ENCODE peak calls at places on chromosomes 4 and X, in four cellular contexts. One of them, this sample, is unnamed.

GRCh38 chrX:53239474-53239873 is 14.5 kb upstream of the KDM5C start:
- DNase-seq in lower lobe of right lung: no peak
- DNase-seq in psoas muscle: no peak
- DNase-seq in NT2/D1: peak; percentile 30
- DNase-seq in this sample: no peak

GRCh38 chr4:144948009-144948408 is 150.0 kb downstream of the ANAPC10 start:
- DNase-seq in lower lobe of right lung: no peak
- DNase-seq in psoas muscle: no peak
- DNase-seq in NT2/D1: no peak
- DNase-seq in this sample: no peak

GRCh38 chr4:74621616-74622015 is 172.7 kb downstream of the BTC start:
- DNase-seq in lower lobe of right lung: no peak
- DNase-seq in psoas muscle: no peak
- DNase-seq in NT2/D1: no peak
- DNase-seq in this sample: no peak

GRCh38 chr4:110106946-110107325 is 91.5 kb downstream of the ELOVL6 start:
- DNase-seq in lower lobe of right lung: no peak
- DNase-seq in psoas muscle: no peak
- DNase-seq in NT2/D1: no peak
- DNase-seq in this sample: no peak

GRCh38 chr4:72397314-72397713 is 171.7 kb downstream of the ADAMTS3 start:
- DNase-seq in lower lobe of right lung: peak; percentile 60
- DNase-seq in psoas muscle: no peak
- DNase-seq in NT2/D1: no peak
- DNase-seq in this sample: no peak

GRCh38 chr4:133151681-133152329 is 2.7 kb downstream of the PCDH10 start:
- DNase-seq in lower lobe of right lung: no peak
- DNase-seq in psoas muscle: peak; percentile 36
- DNase-seq in NT2/D1: no peak
- DNase-seq in this sample: no peak

GRCh38 chr4:174217273-174218126 is 66.0 kb downstream of the FBXO8 start:
- DNase-seq in lower lobe of right lung: no peak
- DNase-seq in psoas muscle: peak; percentile 42
- DNase-seq in NT2/D1: no peak
- DNase-seq in this sample: no peak

GRCh38 chr4:10643600-10644425 is 40.8 kb downstream of the CLNK start:
- DNase-seq in lower lobe of right lung: no peak
- DNase-seq in psoas muscle: no peak
- DNase-seq in NT2/D1: no peak
- DNase-seq in this sample: no peak

GRCh38 chr4:10554694-10555093 is 97.5 kb upstream of the ZNF518B start:
- DNase-seq in lower lobe of right lung: no peak
- DNase-seq in psoas muscle: no peak
- DNase-seq in NT2/D1: peak; percentile 48
- DNase-seq in this sample: no peak

GRCh38 chr4:56424697-56425514 is 10.5 kb downstream of the PPAT start:
- DNase-seq in lower lobe of right lung: no peak
- DNase-seq in psoas muscle: no peak
- DNase-seq in NT2/D1: no peak
- DNase-seq in this sample: no peak

GRCh38 chr4:15075875-15076274 is 73.6 kb downstream of the CPEB2 start:
- DNase-seq in lower lobe of right lung: no peak
- DNase-seq in psoas muscle: no peak
- DNase-seq in NT2/D1: no peak
- DNase-seq in this sample: no peak

GRCh38 chrX:70410921-70411320 is 12.2 kb upstream of the GDPD2 start:
- DNase-seq in lower lobe of right lung: no peak
- DNase-seq in psoas muscle: no peak
- DNase-seq in NT2/D1: no peak
- DNase-seq in this sample: no peak

GRCh38 chrX:31679861-31680260 is 608.0 kb upstream of the FTHL17 start:
- DNase-seq in lower lobe of right lung: no peak
- DNase-seq in psoas muscle: no peak
- DNase-seq in NT2/D1: no peak
- DNase-seq in this sample: no peak

GRCh38 chrX:24405959-24406358 is 45.5 kb downstream of the SUPT20HL1 start:
- DNase-seq in lower lobe of right lung: no peak
- DNase-seq in psoas muscle: no peak
- DNase-seq in NT2/D1: no peak
- DNase-seq in this sample: no peak

GRCh38 chrX:63581906-63582305 is 203.1 kb downstream of the ARHGEF9 start:
- DNase-seq in lower lobe of right lung: no peak
- DNase-seq in psoas muscle: no peak
- DNase-seq in NT2/D1: no peak
- DNase-seq in this sample: no peak

GRCh38 chr4:43496602-43497001 is 604.1 kb downstream of the GRXCR1 start:
- DNase-seq in lower lobe of right lung: no peak
- DNase-seq in psoas muscle: no peak
- DNase-seq in NT2/D1: no peak
- DNase-seq in this sample: no peak

GRCh38 chrX:43328358-43328946 is 327.6 kb upstream of the MAOA start:
- DNase-seq in lower lobe of right lung: no peak
- DNase-seq in psoas muscle: no peak
- DNase-seq in NT2/D1: no peak
- DNase-seq in this sample: no peak

GRCh38 chr4:180960758-180961401 is 1282.3 kb upstream of the TENM3 start:
- DNase-seq in lower lobe of right lung: no peak
- DNase-seq in psoas muscle: no peak
- DNase-seq in NT2/D1: no peak
- DNase-seq in this sample: no peak

GRCh38 chrX:16469870-16470269 is 180.1 kb upstream of the S100G start:
- DNase-seq in lower lobe of right lung: no peak
- DNase-seq in psoas muscle: no peak
- DNase-seq in NT2/D1: no peak
- DNase-seq in this sample: no peak

GRCh38 chrX:9351112-9351511 is 113.7 kb upstream of the TBL1X start:
- DNase-seq in lower lobe of right lung: no peak
- DNase-seq in psoas muscle: no peak
- DNase-seq in NT2/D1: no peak
- DNase-seq in this sample: no peak

GRCh38 chr4:129110931-129111330 is 15.0 kb downstream of the C4orf33 start:
- DNase-seq in lower lobe of right lung: no peak
- DNase-seq in psoas muscle: no peak
- DNase-seq in NT2/D1: no peak
- DNase-seq in this sample: no peak

GRCh38 chr4:143609492-143609891 is 91.0 kb downstream of the FREM3 start:
- DNase-seq in lower lobe of right lung: no peak
- DNase-seq in psoas muscle: no peak
- DNase-seq in NT2/D1: no peak
- DNase-seq in this sample: no peak

GRCh38 chr4:10684631-10685030 is at the start of gene CLNK:
- DNase-seq in lower lobe of right lung: no peak
- DNase-seq in psoas muscle: no peak
- DNase-seq in NT2/D1: no peak
- DNase-seq in this sample: no peak

GRCh38 chr4:168394556-168394955 is 76.0 kb upstream of the DDX60 start:
- DNase-seq in lower lobe of right lung: no peak
- DNase-seq in psoas muscle: no peak
- DNase-seq in NT2/D1: no peak
- DNase-seq in this sample: no peak

GRCh38 chr4:5753766-5754528 is 42.9 kb downstream of the EVC start:
- DNase-seq in lower lobe of right lung: no peak
- DNase-seq in psoas muscle: no peak
- DNase-seq in NT2/D1: no peak
- DNase-seq in this sample: no peak

GRCh38 chrX:103063918-103064434 is at the start of gene BEX1:
- DNase-seq in lower lobe of right lung: peak; percentile 46
- DNase-seq in psoas muscle: peak; percentile 51
- DNase-seq in NT2/D1: peak; percentile 52
- DNase-seq in this sample: no peak

GRCh38 chr4:176762661-176763308 is 29.9 kb downstream of the VEGFC start:
- DNase-seq in lower lobe of right lung: no peak
- DNase-seq in psoas muscle: no peak
- DNase-seq in NT2/D1: no peak
- DNase-seq in this sample: no peak

GRCh38 chr4:147312376-147313046 is 168.4 kb upstream of the EDNRA start:
- DNase-seq in lower lobe of right lung: no peak
- DNase-seq in psoas muscle: no peak
- DNase-seq in NT2/D1: no peak
- DNase-seq in this sample: no peak

GRCh38 chrX:71181910-71182799 is 37.5 kb downstream of the NLGN3 start:
- DNase-seq in lower lobe of right lung: peak; percentile 85
- DNase-seq in psoas muscle: peak; percentile 90
- DNase-seq in NT2/D1: peak; percentile 95
- DNase-seq in this sample: peak; percentile 49

GRCh38 chr4:61079976-61080375 is 120.2 kb upstream of the ADGRL3 start:
- DNase-seq in lower lobe of right lung: no peak
- DNase-seq in psoas muscle: no peak
- DNase-seq in NT2/D1: no peak
- DNase-seq in this sample: no peak

GRCh38 chrX:23765868-23766267 is 17.1 kb upstream of the SAT1 start:
- DNase-seq in lower lobe of right lung: no peak
- DNase-seq in psoas muscle: no peak
- DNase-seq in NT2/D1: no peak
- DNase-seq in this sample: no peak

GRCh38 chrX:104750146-104750699 is 184.2 kb downstream of the IL1RAPL2 start:
- DNase-seq in lower lobe of right lung: no peak
- DNase-seq in psoas muscle: no peak
- DNase-seq in NT2/D1: no peak
- DNase-seq in this sample: no peak

GRCh38 chr4:153153339-153153851 is 50.8 kb upstream of the TRIM2 start:
- DNase-seq in lower lobe of right lung: peak; percentile 63
- DNase-seq in psoas muscle: peak; percentile 62
- DNase-seq in NT2/D1: no peak
- DNase-seq in this sample: no peak

GRCh38 chr4:39062094-39062493 is at the start of gene KLHL5:
- DNase-seq in lower lobe of right lung: no peak
- DNase-seq in psoas muscle: no peak
- DNase-seq in NT2/D1: peak; percentile 48
- DNase-seq in this sample: no peak

GRCh38 chr4:123786955-123787354 is 390.4 kb downstream of the SPRY1 start:
- DNase-seq in lower lobe of right lung: peak; percentile 49
- DNase-seq in psoas muscle: peak; percentile 53
- DNase-seq in NT2/D1: no peak
- DNase-seq in this sample: no peak

GRCh38 chrX:115948018-115948923 is 222.3 kb upstream of the AGTR2 start:
- DNase-seq in lower lobe of right lung: no peak
- DNase-seq in psoas muscle: no peak
- DNase-seq in NT2/D1: no peak
- DNase-seq in this sample: no peak
- H3K36me3 ChIP-seq in lower lobe of right lung: no peaks in the 10 kb centered on the region
- H3K36me3 ChIP-seq in psoas muscle: no peaks in the 10 kb centered on the region
- H3K36me3 ChIP-seq in NT2/D1: peaks cover 58% of the 10 kb centered on the region
- H3K36me3 ChIP-seq in this sample: no peaks in the 10 kb centered on the region

GRCh38 chr4:68367835-68368234 is 17.9 kb upstream of the YTHDC1 start:
- DNase-seq in lower lobe of right lung: no peak
- DNase-seq in psoas muscle: no peak
- DNase-seq in NT2/D1: no peak
- DNase-seq in this sample: no peak
- H3K9me3 ChIP-seq in lower lobe of right lung: no peaks in the 10 kb centered on the region
- H3K9me3 ChIP-seq in psoas muscle: no peaks in the 10 kb centered on the region
- H3K9me3 ChIP-seq in NT2/D1: peaks cover 20% of the 10 kb centered on the region
- H3K9me3 ChIP-seq in this sample: no peaks in the 10 kb centered on the region

DNA sequence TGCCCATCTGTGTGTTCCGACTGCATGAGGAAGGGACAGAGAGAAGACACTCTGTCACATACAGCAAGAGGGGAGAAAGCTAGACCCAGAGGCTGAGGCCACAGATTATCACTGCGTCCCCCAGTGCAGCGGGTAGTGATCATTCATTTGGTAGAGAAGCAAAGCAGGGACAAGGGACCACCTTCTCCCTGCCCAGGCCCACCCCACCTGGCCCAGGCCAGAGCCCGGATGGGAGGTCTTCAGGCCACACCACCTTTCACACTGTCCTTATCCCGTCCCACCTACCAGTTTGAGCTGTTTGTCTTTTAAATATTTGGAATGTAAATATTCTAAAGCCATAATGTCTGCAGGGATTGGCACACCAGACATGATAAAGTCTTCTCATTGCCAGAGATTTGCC is 10.6 kb downstream of the TNIP2 start:
- DNase-seq in lower lobe of right lung: peak; percentile 3
- DNase-seq in psoas muscle: no peak
- DNase-seq in NT2/D1: no peak
- DNase-seq in this sample: no peak
- H3K36me3 ChIP-seq in lower lobe of right lung: peaks cover 73% of the 10 kb centered on the region
- H3K36me3 ChIP-seq in psoas muscle: peaks cover 64% of the 10 kb centered on the region
- H3K36me3 ChIP-seq in NT2/D1: peaks cover 77% of the 10 kb centered on the region
- H3K36me3 ChIP-seq in this sample: peaks cover 45% of the 10 kb centered on the region

GRCh38 chrX:1045680-1046314 is 166.7 kb downstream of the CRLF2 start:
- DNase-seq in lower lobe of right lung: no peak
- DNase-seq in psoas muscle: no peak
- DNase-seq in NT2/D1: no peak
- DNase-seq in this sample: no peak
- H3K9me3 ChIP-seq in lower lobe of right lung: peaks cover 14% of the 10 kb centered on the region
- H3K9me3 ChIP-seq in psoas muscle: peaks cover 15% of the 10 kb centered on the region
- H3K9me3 ChIP-seq in NT2/D1: peaks cover 5% of the 10 kb centered on the region
- H3K9me3 ChIP-seq in this sample: peaks cover 17% of the 10 kb centered on the region

DNA sequence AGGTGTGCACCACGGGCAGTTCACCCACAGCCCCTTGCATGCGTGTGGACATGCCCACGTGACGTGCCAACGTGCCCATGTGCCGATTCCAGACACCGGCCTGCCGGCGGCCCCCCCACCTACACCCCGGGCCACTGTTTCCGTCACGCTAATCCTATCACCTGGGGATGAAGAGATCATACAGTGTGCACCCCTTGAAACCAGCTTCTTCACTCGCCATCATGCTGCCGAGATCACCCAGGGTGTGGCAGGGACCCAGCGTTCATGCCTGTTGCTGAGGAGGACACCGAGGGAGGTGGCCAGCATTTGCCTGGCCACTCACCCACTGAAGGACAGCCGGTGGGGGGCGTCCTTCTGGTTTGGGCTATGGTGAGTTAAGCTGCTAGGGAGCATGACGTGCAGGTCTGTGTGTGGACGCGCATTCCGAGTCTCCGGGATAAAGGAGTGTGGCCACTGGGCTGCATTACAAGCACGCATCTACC is 14.1 kb downstream of the CTBP1 start:
- DNase-seq in lower lobe of right lung: no peak
- DNase-seq in psoas muscle: peak; percentile 39
- DNase-seq in NT2/D1: no peak
- DNase-seq in this sample: no peak
- H3K36me3 ChIP-seq in lower lobe of right lung: peaks cover 87% of the 10 kb centered on the region
- H3K36me3 ChIP-seq in psoas muscle: peaks cover 64% of the 10 kb centered on the region
- H3K36me3 ChIP-seq in NT2/D1: peaks cover 96% of the 10 kb centered on the region
- H3K36me3 ChIP-seq in this sample: peaks cover 65% of the 10 kb centered on the region

DNA sequence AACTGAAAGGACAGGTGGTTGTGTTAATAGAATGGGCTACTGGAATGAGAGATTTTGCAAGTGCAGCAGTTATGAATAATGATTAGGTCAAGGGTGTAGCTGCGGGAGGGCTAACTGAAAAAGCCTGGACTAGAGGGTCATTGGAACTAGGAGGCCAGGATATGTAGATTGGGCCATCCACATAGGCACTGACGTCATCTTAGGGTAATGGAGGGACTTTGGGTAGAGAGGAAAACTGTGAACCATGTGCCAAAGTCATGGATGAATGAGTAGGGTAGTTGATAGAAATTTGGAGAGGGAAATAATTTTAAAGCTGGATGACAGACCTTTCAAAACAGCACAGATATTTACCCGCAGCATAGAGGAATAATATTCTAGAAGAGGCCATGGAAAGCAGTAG is 123.6 kb upstream of the SLITRK2 start:
- DNase-seq in lower lobe of right lung: no peak
- DNase-seq in psoas muscle: no peak
- DNase-seq in NT2/D1: no peak
- DNase-seq in this sample: no peak
- H3K9me3 ChIP-seq in lower lobe of right lung: no peaks in the 10 kb centered on the region
- H3K9me3 ChIP-seq in psoas muscle: no peaks in the 10 kb centered on the region
- H3K9me3 ChIP-seq in NT2/D1: no peaks in the 10 kb centered on the region
- H3K9me3 ChIP-seq in this sample: no peaks in the 10 kb centered on the region

GRCh38 chr4:161222889-161223288 is 940.9 kb downstream of the FSTL5 start:
- DNase-seq in lower lobe of right lung: no peak
- DNase-seq in psoas muscle: no peak
- DNase-seq in NT2/D1: no peak
- DNase-seq in this sample: no peak
- H3K36me3 ChIP-seq in lower lobe of right lung: no peaks in the 10 kb centered on the region
- H3K36me3 ChIP-seq in psoas muscle: no peaks in the 10 kb centered on the region
- H3K36me3 ChIP-seq in NT2/D1: no peaks in the 10 kb centered on the region
- H3K36me3 ChIP-seq in this sample: no peaks in the 10 kb centered on the region